ENCODE peak calls at places on chromosomes 1 and 21, in four cellular contexts. Q is body of pancreas, W is uterus, S is tibial nerve. B is an unnamed sample.

GRCh38 chr1:12454406-12455391 is 163.3 kb downstream of the DHRS3 start:
- DNase-seq in Q (peak), W (peak), S (no peak), B (peak)

GRCh38 chr21:26719750-26720149 is 125.5 kb downstream of the ADAMTS1 start:
- DNase-seq in Q (no peak), W (no peak), S (no peak), B (no peak)

GRCh38 chr1:224070521-224070920 is 43.4 kb upstream of the FBXO28 start:
- DNase-seq in Q (no peak), W (no peak), S (no peak), B (no peak)

GRCh38 chr1:196207624-196208204 is 400.5 kb downstream of the KCNT2 start:
- DNase-seq in Q (no peak), W (no peak), S (no peak), B (no peak)

GRCh38 chr1:41895552-41895951 is 23.2 kb downstream of the HIVEP3 start:
- DNase-seq in Q (no peak), W (no peak), S (no peak), B (no peak)

GRCh38 chr1:221478050-221478949 is 263.6 kb downstream of the DUSP10 start:
- DNase-seq in Q (peak), W (peak), S (peak), B (peak)

GRCh38 chr1:220575718-220576497 is 48.0 kb downstream of the MARK1 start:
- DNase-seq in Q (no peak), W (no peak), S (no peak), B (no peak)

GRCh38 chr1:15603050-15603965 is 13.9 kb upstream of the DDI2 start:
- DNase-seq in Q (peak), W (peak), S (peak), B (peak)

GRCh38 chr1:91018006-91018405 is 3.8 kb downstream of the ZNF644 start:
- DNase-seq in Q (no peak), W (no peak), S (no peak), B (peak)

GRCh38 chr1:248686815-248687214 is 15.8 kb downstream of the OR14I1 start:
- DNase-seq in Q (peak), W (no peak), S (no peak), B (no peak)

GRCh38 chr1:75548721-75549480 is 62.0 kb downstream of the SLC44A5 start:
- DNase-seq in Q (no peak), W (no peak), S (no peak), B (no peak)

GRCh38 chr21:42343963-42344510 is 6.8 kb downstream of the TFF2 start:
- DNase-seq in Q (no peak), W (no peak), S (no peak), B (no peak)

GRCh38 chr1:54200519-54200997 is 591 bp downstream of the MRPL37 start:
- DNase-seq in Q (no peak), W (no peak), S (no peak), B (no peak)

GRCh38 chr1:232954594-232955365 is 4.4 kb downstream of the NTPCR start:
- DNase-seq in Q (no peak), W (no peak), S (no peak), B (no peak)

GRCh38 chr1:8856689-8857412 is 21.6 kb downstream of the ENO1 start:
- DNase-seq in Q (no peak), W (no peak), S (no peak), B (no peak)

GRCh38 chr1:8860738-8861516 is 17.6 kb downstream of the ENO1 start:
- DNase-seq in Q (no peak), W (no peak), S (no peak), B (no peak)

GRCh38 chr1:8858112-8858668 is 20.3 kb downstream of the ENO1 start:
- DNase-seq in Q (peak), W (no peak), S (no peak), B (no peak)

GRCh38 chr1:8862528-8862927 is 16.0 kb downstream of the ENO1 start:
- DNase-seq in Q (no peak), W (no peak), S (no peak), B (peak)

DNA sequence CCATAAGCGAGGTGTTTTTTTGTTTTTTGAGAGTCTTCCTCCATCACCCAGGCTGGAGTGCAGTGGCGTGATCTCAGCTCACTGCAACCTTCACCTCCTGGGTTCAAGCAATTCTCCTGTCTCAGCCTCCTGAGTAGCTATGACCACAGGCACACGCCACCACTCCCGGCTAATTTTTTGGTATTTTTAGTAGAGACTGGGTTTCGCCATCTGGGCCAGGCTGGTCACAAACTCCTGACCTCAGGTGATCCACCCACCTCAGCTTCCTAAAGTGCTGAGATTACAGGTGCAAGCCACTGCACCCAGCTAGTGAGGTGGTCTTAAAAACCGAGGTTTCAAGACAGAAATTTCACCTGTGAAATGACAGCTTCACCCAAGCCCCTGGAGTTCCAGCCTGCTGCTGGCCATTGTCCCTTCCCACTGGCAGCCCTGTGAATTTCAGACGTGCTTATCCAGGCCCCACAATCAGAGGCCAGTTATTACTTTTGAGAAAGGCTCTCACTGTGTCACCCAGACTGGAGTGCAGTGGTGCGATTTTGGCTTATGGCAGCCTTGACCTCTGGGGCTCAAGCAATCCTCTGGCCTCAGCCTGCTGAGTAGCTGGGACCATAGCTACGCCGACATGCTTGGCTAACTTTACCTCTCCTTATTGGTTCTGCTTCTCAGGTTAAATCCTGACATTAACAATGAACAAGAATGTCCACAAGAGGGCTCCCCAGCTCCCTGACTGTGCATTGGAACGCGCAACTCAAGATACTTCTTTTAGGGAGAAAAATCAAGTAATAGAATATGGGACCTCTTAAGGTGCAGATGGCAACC is 19.4 kb downstream of the ENO1 start:
- DNase-seq in Q (peak), W (peak), S (no peak), B (peak)
- TF ChIP-seq POLR2A in Q (no peak), W (no peak), S (no peak), B (no peak)

GRCh38 chr1:43365678-43366077 is 2.1 kb downstream of the ELOVL1 start:
- DNase-seq in Q (no peak), W (no peak), S (no peak), B (no peak)
- TF ChIP-seq POLR2A in Q (no peak), W (no peak), S (no peak), B (no peak)

GRCh38 chr1:3733603-3734591 is 18.4 kb upstream of the CCDC27 start:
- DNase-seq in Q (no peak), W (no peak), S (no peak), B (no peak)
- TF ChIP-seq POLR2A in Q (no peak), W (no peak), S (no peak), B (no peak)

GRCh38 chr1:154430903-154431302 is 25.8 kb downstream of the IL6R start:
- DNase-seq in Q (no peak), W (no peak), S (no peak), B (peak)
- TF ChIP-seq POLR2A in Q (no peak), W (no peak), S (no peak), B (no peak)

GRCh38 chr1:113519561-113519960 is 129.2 kb downstream of the MAGI3 start:
- DNase-seq in Q (no peak), W (no peak), S (no peak), B (no peak)
- TF ChIP-seq POLR2A in Q (no peak), W (no peak), S (no peak), B (no peak)

GRCh38 chr1:161388639-161389038 is 21.0 kb upstream of the CFAP126 start:
- DNase-seq in Q (no peak), W (no peak), S (no peak), B (peak)

GRCh38 chr1:161390559-161390858 is 22.8 kb upstream of the CFAP126 start:
- DNase-seq in Q (no peak), W (no peak), S (no peak), B (no peak)

GRCh38 chr1:161391611-161392010 is 23.9 kb upstream of the CFAP126 start:
- DNase-seq in Q (no peak), W (no peak), S (no peak), B (no peak)

GRCh38 chr1:161389691-161390558 is 22.2 kb upstream of the CFAP126 start:
- DNase-seq in Q (peak), W (peak), S (peak), B (peak)
- TF ChIP-seq POLR2A in Q (peak), W (peak), S (peak), B (peak)

B was measured in erythroblast.